ENCODE peak calls at places on chromosomes 5 and 9, in five cellular contexts. W, A, U, K and F are unnamed samples.

GRCh38 chr9:97848582-97849237 is 4.3 kb upstream of the FOXE1 start:
- DNase-seq in W (no peak), A (no peak), U (no peak), K (no peak), F (no peak)

GRCh38 chr5:10338996-10339903 is 14.2 kb upstream of the MARCHF6 start:
- DNase-seq in W (no peak), A (no peak), U (no peak), K (no peak), F (no peak)

GRCh38 chr9:105694848-105695581 is 674 bp downstream of the TMEM38B start:
- DNase-seq in W (peak), A (peak), U (peak), K (peak), F (peak)

GRCh38 chr9:5425006-5425628 is 12.6 kb downstream of the PLGRKT start:
- DNase-seq in W (peak), A (peak), U (no peak), K (peak), F (peak)

GRCh38 chr5:15790446-15791005 is 290.5 kb downstream of the FBXL7 start:
- DNase-seq in W (peak), A (no peak), U (no peak), K (no peak), F (no peak)

GRCh38 chr9:97831843-97832636 is 21.0 kb upstream of the FOXE1 start:
- DNase-seq in W (no peak), A (no peak), U (no peak), K (no peak), F (no peak)

GRCh38 chr9:129008986-129009583 is 19.0 kb downstream of the SH3GLB2 start:
- DNase-seq in W (no peak), A (no peak), U (no peak), K (no peak), F (no peak)

GRCh38 chr9:109972026-109973005 is 192.3 kb downstream of the PALM2AKAP2 start:
- DNase-seq in W (peak), A (no peak), U (no peak), K (no peak), F (no peak)

GRCh38 chr5:139482050-139482889 is at the start of gene STING1:
- DNase-seq in W (peak), A (peak), U (peak), K (no peak), F (peak)

GRCh38 chr9:14361074-14361473 is 47.1 kb upstream of the NFIB start:
- DNase-seq in W (no peak), A (no peak), U (no peak), K (no peak), F (no peak)

GRCh38 chr9:20684865-20685696 is 1.0 kb downstream of the FOCAD start:
- DNase-seq in W (peak), A (no peak), U (no peak), K (peak), F (peak)

GRCh38 chr9:130794923-130795495 is 40.0 kb upstream of the ABL1 start:
- DNase-seq in W (no peak), A (no peak), U (no peak), K (no peak), F (no peak)

GRCh38 chr5:142296914-142297417 is 27.9 kb downstream of the SPRY4 start:
- DNase-seq in W (peak), A (no peak), U (no peak), K (no peak), F (no peak)

GRCh38 chr9:1320041-1320440 is 269.9 kb downstream of the DMRT2 start:
- DNase-seq in W (no peak), A (no peak), U (no peak), K (no peak), F (no peak)